ENCODE peak calls at places on chromosomes 6 and 20, in four cellular contexts. V is stomach; Y is foreskin keratinocyte; N is CD4-positive, CD25-positive, alpha-beta regulatory T cell. S is an unnamed sample. For H3K4me1, the result is how much of the 10 kb centered on the place peaks cover.

GRCh38 chr6:78844899-78845298 is 22.5 kb upstream of the IRAK1BP1 start:
- DNase-seq in N (no peak), V (no peak), Y (no peak), S (no peak)

GRCh38 chr6:46490425-46491200 is 636 bp downstream of the RCAN2 start:
- DNase-seq in N (no peak), V (peak), Y (no peak), S (no peak)

GRCh38 chr20:22921595-22922421 is 113.3 kb upstream of the SSTR4 start:
- DNase-seq in N (no peak), V (no peak), Y (peak), S (no peak)

GRCh38 chr6:87702589-87702945 is 534 bp upstream of the AKIRIN2 start:
- DNase-seq in V (no peak), N (no peak), Y (no peak), S (no peak)

GRCh38 chr6:107537559-107537958 is 47.6 kb downstream of the SOBP start:
- DNase-seq in Y (no peak), N (no peak), V (no peak), S (no peak)

GRCh38 chr6:54784021-54784420 is 62.5 kb upstream of the FAM83B start:
- DNase-seq in V (no peak), Y (no peak), N (no peak), S (no peak)

GRCh38 chr6:127550403-127550802 is 26.6 kb upstream of the C6orf58 start:
- DNase-seq in V (no peak), Y (peak), N (no peak), S (no peak)

GRCh38 chr20:24971702-24972101 is 20.8 kb downstream of the APMAP start:
- DNase-seq in N (no peak), Y (no peak), V (no peak), S (no peak)

GRCh38 chr20:24458441-24458840 is 11.0 kb upstream of the SYNDIG1 start:
- DNase-seq in V (no peak), Y (no peak), N (no peak), S (no peak)

GRCh38 chr6:36127462-36128016 is 2.8 kb upstream of the MAPK13 start:
- DNase-seq in N (no peak), Y (no peak), V (peak), S (peak)

GRCh38 chr20:34074101-34074760 is 37.8 kb downstream of the EIF2S2 start:
- DNase-seq in N (no peak), V (no peak), Y (no peak), S (no peak)

GRCh38 chr6:149060300-149060984 is 257.1 kb upstream of the TAB2 start:
- DNase-seq in Y (no peak), V (no peak), N (peak), S (no peak)

GRCh38 chr6:166307082-166307980 is 861 bp downstream of the PRR18 start:
- DNase-seq in V (no peak), Y (no peak), N (peak), S (no peak)

GRCh38 chr20:60055740-60056139 is 97.5 kb downstream of the CDH26 start:
- DNase-seq in Y (no peak), V (peak), N (peak), S (peak)

GRCh38 chr6:44304282-44305199 is 8.6 kb downstream of the AARS2 start:
- DNase-seq in V (no peak), N (peak), Y (no peak), S (no peak)

GRCh38 chr6:158634695-158635426 is 9.7 kb downstream of the DYNLT1 start:
- DNase-seq in V (peak), N (peak), Y (no peak), S (no peak)

GRCh38 chr6:57089687-57090457 is at the start of gene ZNF451:
- DNase-seq in N (peak), Y (peak), V (peak), S (peak)

GRCh38 chr6:56951049-56951816 is 3.7 kb upstream of the BEND6 start:
- DNase-seq in N (no peak), Y (no peak), V (no peak), S (no peak)

GRCh38 chr6:113171882-113172281 is 685.3 kb upstream of the MARCKS start:
- DNase-seq in N (no peak), V (no peak), Y (no peak), S (no peak)

GRCh38 chr6:43013020-43013842 is 515 bp downstream of the MEA1 start:
- DNase-seq in N (no peak), Y (no peak), V (no peak), S (no peak)

GRCh38 chr6:47146426-47147174 is 104.5 kb upstream of the ADGRF1 start:
- DNase-seq in Y (peak), V (no peak), N (no peak), S (no peak)

GRCh38 chr6:146860583-146860982 is 261.8 kb downstream of the ADGB start:
- DNase-seq in V (no peak), Y (no peak), N (no peak), S (no peak)

GRCh38 chr6:31186052-31186734 is 15.7 kb upstream of the POU5F1 start:
- DNase-seq in V (peak), Y (peak), N (no peak), S (no peak)

GRCh38 chr20:8646716-8647115 is 422.2 kb upstream of the PLCB4 start:
- DNase-seq in V (no peak), N (no peak), Y (peak), S (no peak)

GRCh38 chr6:55643868-55644267 is 64.9 kb upstream of the HMGCLL1 start:
- DNase-seq in N (no peak), Y (no peak), V (no peak), S (no peak)

GRCh38 chr6:17012421-17013225 is 89.2 kb upstream of the STMND1 start:
- DNase-seq in N (no peak), V (no peak), Y (peak), S (no peak)

GRCh38 chr6:44025226-44025625 is 102.0 kb downstream of the MRPL14 start:
- DNase-seq in N (no peak), V (no peak), Y (no peak), S (no peak)

GRCh38 chr6:113371106-113371505 is 486.0 kb upstream of the MARCKS start:
- DNase-seq in N (no peak), Y (no peak), V (no peak), S (no peak)

GRCh38 chr6:112946051-112946450 is 598.9 kb downstream of the RFPL4B start:
- DNase-seq in N (no peak), V (no peak), Y (no peak), S (no peak)

GRCh38 chr20:46963758-46964181 is 69.1 kb downstream of the EYA2 start:
- DNase-seq in N (no peak), V (no peak), Y (no peak), S (no peak)

GRCh38 chr20:31693987-31694661 is 28.5 kb downstream of the BCL2L1 start:
- DNase-seq in V (no peak), N (no peak), Y (no peak), S (no peak)
- H3K4me1 ChIP-seq in V (half or more), N (under half), Y (under half), S (under half)

GRCh38 chr20:19889011-19889953 is 127.9 kb upstream of the NAA20 start:
- DNase-seq in V (no peak), N (no peak), Y (no peak), S (no peak)
- H3K4me1 ChIP-seq in V (half or more), N (under half), Y (under half), S (under half)

GRCh38 chr20:62620624-62621023 is 21.7 kb upstream of the SLCO4A1 start:
- DNase-seq in Y (no peak), N (no peak), V (no peak), S (no peak)
- H3K4me1 ChIP-seq in Y (under half), N (under half), V (half or more), S (under half)

GRCh38 chr20:2696646-2697045 is 4.1 kb downstream of the EBF4 start:
- DNase-seq in Y (no peak), N (no peak), V (peak), S (no peak)
- H3K4me1 ChIP-seq in Y (under half), N (under half), V (under half), S (under half)

DNA sequence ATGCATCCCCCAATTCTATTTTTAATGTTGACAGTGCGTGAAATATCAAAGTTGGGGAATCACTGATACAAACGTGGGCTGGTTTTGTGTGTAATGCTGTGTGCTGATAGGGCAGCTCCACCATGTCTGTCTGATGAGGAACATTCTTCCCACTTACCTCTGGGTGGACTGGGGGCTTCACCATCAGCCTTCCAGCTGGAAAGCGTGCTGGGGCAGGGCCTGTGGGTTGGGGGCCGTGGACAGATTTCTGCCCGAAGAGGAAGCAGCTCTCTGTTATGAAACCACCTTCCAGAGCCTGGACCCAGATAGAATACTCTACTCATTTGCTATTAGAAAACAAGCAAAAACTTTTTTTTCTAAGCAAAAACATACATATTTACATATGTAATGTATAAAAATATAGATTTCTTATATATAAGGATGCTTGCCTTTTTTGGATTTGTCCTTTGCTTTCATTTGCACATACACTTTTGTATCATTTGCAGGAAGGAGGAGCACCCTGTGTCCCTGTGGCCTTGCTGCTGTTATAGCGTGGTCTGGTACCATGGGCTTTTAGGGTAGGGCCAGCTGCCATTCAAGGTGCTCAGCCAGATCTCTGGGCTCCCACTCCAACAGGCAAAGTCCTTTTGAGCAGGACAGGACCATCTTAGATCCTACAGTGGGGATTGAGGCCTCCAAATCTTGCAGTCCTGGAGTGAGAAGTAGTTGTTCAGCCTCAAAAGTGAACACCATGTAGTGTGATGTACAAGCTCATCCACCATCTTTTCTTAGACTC is 48.1 kb downstream of the DUSP22 start:
- DNase-seq in N (no peak), Y (no peak), V (no peak), S (no peak)
- H3K4me1 ChIP-seq in N (under half), Y (under half), V (under half), S (under half)

DNA sequence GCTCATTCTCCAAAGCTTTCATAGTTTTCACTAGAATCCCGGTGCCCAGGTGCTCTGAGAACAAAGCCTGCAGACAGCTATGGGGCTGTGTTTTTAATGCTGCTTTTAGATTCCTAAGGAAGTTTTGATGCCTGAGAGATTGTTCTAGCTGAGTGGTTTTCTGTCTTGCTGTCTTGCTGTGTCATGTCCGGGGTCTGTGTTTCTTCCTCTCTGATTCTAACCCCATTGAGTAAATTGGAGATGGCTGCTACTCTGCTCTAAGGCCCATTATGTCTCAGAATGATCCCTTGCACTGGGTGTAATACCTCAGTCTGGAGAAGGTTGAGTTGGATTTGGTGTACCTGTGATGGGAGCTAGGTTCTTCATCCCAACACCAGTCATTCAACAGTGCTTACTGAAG is 63.4 kb downstream of the ARID1B start:
- DNase-seq in Y (no peak), V (no peak), N (no peak), S (no peak)
- H3K4me1 ChIP-seq in Y (under half), V (half or more), N (under half), S (under half)

DNA sequence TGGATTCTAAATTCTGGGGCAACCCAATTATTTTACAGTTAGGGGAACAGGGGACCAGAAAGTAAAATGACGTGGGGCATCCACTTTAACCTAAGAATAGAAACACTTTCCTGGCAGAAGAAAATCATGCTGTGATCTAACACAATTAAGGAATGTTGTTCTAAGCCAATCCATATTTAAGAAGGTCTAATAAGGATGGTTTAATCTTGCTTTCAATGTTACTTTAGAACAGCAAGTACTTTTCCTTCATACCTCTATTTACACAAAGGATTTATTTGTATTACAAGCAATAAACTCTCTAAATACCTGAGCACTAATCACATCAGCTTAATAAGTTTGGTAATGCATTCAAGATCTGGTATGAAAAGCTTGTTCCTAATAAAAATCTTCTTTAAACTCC is 32.4 kb downstream of the SLC2A12 start:
- DNase-seq in N (no peak), V (no peak), Y (no peak), S (no peak)
- H3K4me1 ChIP-seq in N (under half), V (under half), Y (under half), S (under half)

GRCh38 chr6:105601541-105602174 is 198.8 kb upstream of the PREP start:
- DNase-seq in V (peak), Y (peak), N (peak), S (peak)

GRCh38 chr6:105604593-105604905 is 201.7 kb upstream of the PREP start:
- DNase-seq in Y (no peak), V (no peak), N (no peak), S (no peak)

GRCh38 chr6:105606871-105607421 is 204.1 kb upstream of the PREP start:
- DNase-seq in N (no peak), V (no peak), Y (no peak), S (no peak)

GRCh38 chr6:105600342-105601293 is 197.7 kb upstream of the PREP start:
- DNase-seq in V (no peak), Y (peak), N (no peak), S (no peak)

DNA sequence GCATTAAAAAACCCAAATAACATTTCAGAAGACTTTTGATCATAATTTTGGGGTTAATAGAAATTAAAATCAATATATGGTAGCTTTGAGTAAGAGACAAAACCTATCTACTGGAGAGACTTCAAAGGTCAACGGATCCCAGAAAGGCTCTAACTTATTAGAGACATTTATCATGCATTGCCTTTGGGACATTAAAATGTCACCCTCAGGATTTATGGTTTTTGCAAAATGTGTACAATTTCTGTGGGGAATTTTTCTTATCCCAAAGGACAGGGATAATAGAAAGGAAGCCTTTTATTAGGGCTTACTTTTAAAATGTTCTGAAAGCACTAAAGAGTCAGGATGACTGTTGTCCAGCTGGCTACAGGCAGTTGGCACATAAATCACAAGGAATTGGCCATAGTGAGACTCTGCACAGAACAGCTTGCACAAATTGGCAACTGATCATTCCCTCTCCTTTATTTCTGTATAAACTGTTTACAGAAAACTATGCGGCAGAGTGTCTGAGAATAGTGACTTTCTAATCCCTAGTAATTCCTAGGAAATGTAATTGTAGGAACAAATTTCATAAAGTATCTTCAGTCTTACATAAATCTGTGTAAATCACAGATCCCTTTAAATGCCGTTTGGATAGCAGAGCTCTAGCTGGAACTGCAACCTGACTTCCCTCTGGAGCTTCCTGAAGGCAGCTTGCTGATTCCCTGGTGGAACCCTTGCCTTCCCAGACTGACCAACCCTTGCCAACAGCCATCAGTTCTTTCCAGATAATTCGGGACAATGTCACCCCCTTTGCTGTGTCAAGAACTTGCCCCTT is 201.1 kb upstream of the PREP start:
- DNase-seq in Y (no peak), N (no peak), V (no peak), S (no peak)
- H3K4me1 ChIP-seq in Y (under half), N (under half), V (under half), S (under half)

S was measured in lung.